ENCODE peak calls at places on chromosomes 3 and 15, in six cellular contexts. One of them, this sample, is unnamed.

GRCh38 chr3:38842266-38842965 is 26.4 kb upstream of the SCN10A start:
- DNase-seq in breast epithelium: no peak
- DNase-seq in aorta: no peak
- DNase-seq in HuH-7.5: no peak
- DNase-seq in psoas muscle: no peak
- DNase-seq in HT-29: no peak
- DNase-seq in this sample: no peak

GRCh38 chr3:43754316-43754715 is 63.6 kb downstream of the ABHD5 start:
- DNase-seq in breast epithelium: no peak
- DNase-seq in aorta: no peak
- DNase-seq in HuH-7.5: no peak
- DNase-seq in psoas muscle: no peak
- DNase-seq in HT-29: no peak
- DNase-seq in this sample: no peak

GRCh38 chr15:29040367-29040745 is 154.6 kb downstream of the APBA2 start:
- DNase-seq in breast epithelium: no peak
- DNase-seq in aorta: no peak
- DNase-seq in HuH-7.5: no peak
- DNase-seq in psoas muscle: no peak
- DNase-seq in HT-29: no peak
- DNase-seq in this sample: no peak

GRCh38 chr3:129756871-129757270 is 136.6 kb downstream of the TMCC1 start:
- DNase-seq in breast epithelium: no peak
- DNase-seq in aorta: no peak
- DNase-seq in HuH-7.5: no peak
- DNase-seq in psoas muscle: no peak
- DNase-seq in HT-29: no peak
- DNase-seq in this sample: no peak

GRCh38 chr3:43013256-43013655 is 34.1 kb downstream of the GASK1A start:
- DNase-seq in breast epithelium: no peak
- DNase-seq in aorta: no peak
- DNase-seq in HuH-7.5: no peak
- DNase-seq in psoas muscle: no peak
- DNase-seq in HT-29: no peak
- DNase-seq in this sample: no peak

GRCh38 chr3:153080778-153081240 is 81.2 kb upstream of the RAP2B start:
- DNase-seq in breast epithelium: no peak
- DNase-seq in aorta: no peak
- DNase-seq in HuH-7.5: no peak
- DNase-seq in psoas muscle: no peak
- DNase-seq in HT-29: no peak
- DNase-seq in this sample: no peak

GRCh38 chr3:24237971-24238767 is 256.5 kb downstream of the THRB start:
- DNase-seq in breast epithelium: no peak
- DNase-seq in aorta: no peak
- DNase-seq in HuH-7.5: peak
- DNase-seq in psoas muscle: no peak
- DNase-seq in HT-29: peak
- DNase-seq in this sample: no peak

GRCh38 chr3:41974223-41974622 is 12.3 kb upstream of the ULK4 start:
- DNase-seq in breast epithelium: no peak
- DNase-seq in aorta: no peak
- DNase-seq in HuH-7.5: no peak
- DNase-seq in psoas muscle: no peak
- DNase-seq in HT-29: no peak
- DNase-seq in this sample: no peak

GRCh38 chr3:194269610-194270145 is 81.5 kb downstream of the CPN2 start:
- DNase-seq in breast epithelium: peak
- DNase-seq in aorta: peak
- DNase-seq in HuH-7.5: no peak
- DNase-seq in psoas muscle: peak
- DNase-seq in HT-29: peak
- DNase-seq in this sample: peak

GRCh38 chr3:98811048-98811447 is 47.9 kb downstream of the ST3GAL6 start:
- DNase-seq in breast epithelium: no peak
- DNase-seq in aorta: no peak
- DNase-seq in HuH-7.5: no peak
- DNase-seq in psoas muscle: no peak
- DNase-seq in HT-29: no peak
- DNase-seq in this sample: peak

GRCh38 chr3:16439848-16440708 is 73.4 kb downstream of the RFTN1 start:
- DNase-seq in breast epithelium: no peak
- DNase-seq in aorta: no peak
- DNase-seq in HuH-7.5: no peak
- DNase-seq in psoas muscle: no peak
- DNase-seq in HT-29: no peak
- DNase-seq in this sample: peak

GRCh38 chr15:92954578-92954977 is 54.5 kb downstream of the CHD2 start:
- DNase-seq in breast epithelium: no peak
- DNase-seq in aorta: no peak
- DNase-seq in HuH-7.5: no peak
- DNase-seq in psoas muscle: no peak
- DNase-seq in HT-29: peak
- DNase-seq in this sample: no peak

GRCh38 chr3:5305681-5305983 is 118.1 kb downstream of the EDEM1 start:
- DNase-seq in breast epithelium: no peak
- DNase-seq in aorta: no peak
- DNase-seq in HuH-7.5: no peak
- DNase-seq in psoas muscle: no peak
- DNase-seq in HT-29: no peak
- DNase-seq in this sample: no peak

GRCh38 chr3:156187146-156187769 is 66.9 kb downstream of the KCNAB1 start:
- DNase-seq in breast epithelium: no peak
- DNase-seq in aorta: no peak
- DNase-seq in HuH-7.5: no peak
- DNase-seq in psoas muscle: no peak
- DNase-seq in HT-29: no peak
- DNase-seq in this sample: no peak

GRCh38 chr3:126257174-126257573 is 76.8 kb upstream of the ALDH1L1 start:
- DNase-seq in breast epithelium: no peak
- DNase-seq in aorta: no peak
- DNase-seq in HuH-7.5: no peak
- DNase-seq in psoas muscle: no peak
- DNase-seq in HT-29: no peak
- DNase-seq in this sample: no peak

GRCh38 chr15:57596978-57597377 is 5.3 kb downstream of the MYZAP start:
- DNase-seq in breast epithelium: no peak
- DNase-seq in aorta: no peak
- DNase-seq in HuH-7.5: no peak
- DNase-seq in psoas muscle: no peak
- DNase-seq in HT-29: no peak
- DNase-seq in this sample: no peak

GRCh38 chr3:50246517-50246954 is 10.5 kb downstream of the GNAI2 start:
- DNase-seq in breast epithelium: no peak
- DNase-seq in aorta: peak
- DNase-seq in HuH-7.5: no peak
- DNase-seq in psoas muscle: no peak
- DNase-seq in HT-29: no peak
- DNase-seq in this sample: no peak

GRCh38 chr3:113214917-113215595 is 3.7 kb downstream of the BOC start:
- DNase-seq in breast epithelium: no peak
- DNase-seq in aorta: no peak
- DNase-seq in HuH-7.5: no peak
- DNase-seq in psoas muscle: no peak
- DNase-seq in HT-29: no peak
- DNase-seq in this sample: no peak

GRCh38 chr15:38961886-38962285 is 397.3 kb upstream of the RASGRP1 start:
- DNase-seq in breast epithelium: no peak
- DNase-seq in aorta: no peak
- DNase-seq in HuH-7.5: no peak
- DNase-seq in psoas muscle: no peak
- DNase-seq in HT-29: no peak
- DNase-seq in this sample: no peak

GRCh38 chr15:71112429-71112828 is 2.8 kb upstream of the THSD4 start:
- DNase-seq in breast epithelium: no peak
- DNase-seq in aorta: no peak
- DNase-seq in HuH-7.5: no peak
- DNase-seq in psoas muscle: no peak
- DNase-seq in HT-29: peak
- DNase-seq in this sample: no peak

GRCh38 chr3:108475220-108475782 is 35.1 kb downstream of the MYH15 start:
- DNase-seq in breast epithelium: no peak
- DNase-seq in aorta: no peak
- DNase-seq in HuH-7.5: no peak
- DNase-seq in psoas muscle: no peak
- DNase-seq in HT-29: no peak
- DNase-seq in this sample: no peak

GRCh38 chr3:50525191-50525590 is 21.8 kb upstream of the CACNA2D2 start:
- DNase-seq in breast epithelium: no peak
- DNase-seq in aorta: no peak
- DNase-seq in HuH-7.5: no peak
- DNase-seq in psoas muscle: no peak
- DNase-seq in HT-29: no peak
- DNase-seq in this sample: no peak

GRCh38 chr15:67731112-67731761 is 94.1 kb upstream of the SKOR1 start:
- DNase-seq in breast epithelium: no peak
- DNase-seq in aorta: no peak
- DNase-seq in HuH-7.5: no peak
- DNase-seq in psoas muscle: no peak
- DNase-seq in HT-29: no peak
- DNase-seq in this sample: no peak

GRCh38 chr3:81743096-81744025 is 18.1 kb downstream of the GBE1 start:
- DNase-seq in breast epithelium: no peak
- DNase-seq in aorta: no peak
- DNase-seq in HuH-7.5: no peak
- DNase-seq in psoas muscle: no peak
- DNase-seq in HT-29: no peak
- DNase-seq in this sample: no peak

GRCh38 chr3:80043226-80043625 is 275.4 kb upstream of the ROBO1 start:
- DNase-seq in breast epithelium: no peak
- DNase-seq in aorta: no peak
- DNase-seq in HuH-7.5: no peak
- DNase-seq in psoas muscle: no peak
- DNase-seq in HT-29: no peak
- DNase-seq in this sample: no peak

GRCh38 chr15:85691350-85692240 is 103.1 kb downstream of the KLHL25 start:
- DNase-seq in breast epithelium: no peak
- DNase-seq in aorta: no peak
- DNase-seq in HuH-7.5: no peak
- DNase-seq in psoas muscle: no peak
- DNase-seq in HT-29: no peak
- DNase-seq in this sample: no peak

GRCh38 chr3:23002846-23003800 is 200.0 kb upstream of the UBE2E2 start:
- DNase-seq in breast epithelium: no peak
- DNase-seq in aorta: no peak
- DNase-seq in HuH-7.5: no peak
- DNase-seq in psoas muscle: no peak
- DNase-seq in HT-29: no peak
- DNase-seq in this sample: no peak

GRCh38 chr3:70606018-70606417 is 293.6 kb upstream of the MDFIC2 start:
- DNase-seq in breast epithelium: no peak
- DNase-seq in aorta: no peak
- DNase-seq in HuH-7.5: no peak
- DNase-seq in psoas muscle: no peak
- DNase-seq in HT-29: no peak
- DNase-seq in this sample: no peak

GRCh38 chr3:131907809-131908208 is 127.0 kb downstream of the CPNE4 start:
- DNase-seq in breast epithelium: no peak
- DNase-seq in aorta: no peak
- DNase-seq in HuH-7.5: no peak
- DNase-seq in psoas muscle: no peak
- DNase-seq in HT-29: no peak
- DNase-seq in this sample: no peak

GRCh38 chr15:99954361-99955180 is 221.3 kb upstream of the LYSMD4 start:
- DNase-seq in breast epithelium: no peak
- DNase-seq in aorta: no peak
- DNase-seq in HuH-7.5: no peak
- DNase-seq in psoas muscle: no peak
- DNase-seq in HT-29: no peak
- DNase-seq in this sample: no peak

This sample was measured in right lobe of liver.